ENCODE peak calls at places on chromosomes 11 and 22, in ten cellular contexts. One of them, this sample, is unnamed.

GRCh38 chr11:47716692-47717091 is 1.5 kb upstream of the AGBL2 start:
- DNase-seq in HepG2: no peak
- DNase-seq in A549: no peak
- DNase-seq in HCT116: no peak
- DNase-seq in astrocyte: no peak
- DNase-seq in neural progenitor cell: no peak
- DNase-seq in GM23338: no peak
- DNase-seq in hepatocyte: no peak
- DNase-seq in MM.1S: peak; percentile 25
- DNase-seq in PC-3: no peak
- DNase-seq in this sample: no peak

GRCh38 chr22:39173787-39174497 is 21.5 kb upstream of the CBX7 start:
- DNase-seq in HepG2: no peak
- DNase-seq in A549: no peak
- DNase-seq in HCT116: no peak
- DNase-seq in astrocyte: no peak
- DNase-seq in neural progenitor cell: no peak
- DNase-seq in GM23338: no peak
- DNase-seq in hepatocyte: no peak
- DNase-seq in MM.1S: no peak
- DNase-seq in PC-3: no peak
- DNase-seq in this sample: no peak

GRCh38 chr11:93116641-93117577 is 80.9 kb downstream of the SLC36A4 start:
- DNase-seq in HepG2: no peak
- DNase-seq in A549: no peak
- DNase-seq in HCT116: no peak
- DNase-seq in astrocyte: peak; percentile 18
- DNase-seq in neural progenitor cell: peak; percentile 52
- DNase-seq in GM23338: peak; percentile 75
- DNase-seq in hepatocyte: peak; percentile 41
- DNase-seq in MM.1S: no peak
- DNase-seq in PC-3: peak; percentile 44
- DNase-seq in this sample: peak; percentile 19

GRCh38 chr11:44300881-44301855 is 8.8 kb downstream of the ALX4 start:
- DNase-seq in HepG2: no peak
- DNase-seq in A549: peak; percentile 54
- DNase-seq in HCT116: no peak
- DNase-seq in astrocyte: no peak
- DNase-seq in neural progenitor cell: no peak
- DNase-seq in GM23338: no peak
- DNase-seq in hepatocyte: no peak
- DNase-seq in MM.1S: no peak
- DNase-seq in PC-3: no peak
- DNase-seq in this sample: no peak

GRCh38 chr22:35467788-35468187 is 67.8 kb downstream of the MCM5 start:
- DNase-seq in HepG2: no peak
- DNase-seq in A549: no peak
- DNase-seq in HCT116: no peak
- DNase-seq in astrocyte: peak; percentile 19
- DNase-seq in neural progenitor cell: peak; percentile 72
- DNase-seq in GM23338: peak; percentile 36
- DNase-seq in hepatocyte: no peak
- DNase-seq in MM.1S: no peak
- DNase-seq in PC-3: no peak
- DNase-seq in this sample: peak; percentile 32

GRCh38 chr11:63937713-63938480 is 905 bp upstream of the NAA40 start:
- DNase-seq in HepG2: no peak
- DNase-seq in A549: peak; percentile 87
- DNase-seq in HCT116: no peak
- DNase-seq in astrocyte: no peak
- DNase-seq in neural progenitor cell: peak; percentile 47
- DNase-seq in GM23338: peak; percentile 59
- DNase-seq in hepatocyte: no peak
- DNase-seq in MM.1S: peak; percentile 36
- DNase-seq in PC-3: peak; percentile 51
- DNase-seq in this sample: no peak

GRCh38 chr11:38547464-38547863 is 1949.4 kb upstream of the RAG2 start:
- DNase-seq in HepG2: no peak
- DNase-seq in A549: no peak
- DNase-seq in HCT116: no peak
- DNase-seq in astrocyte: peak; percentile 55
- DNase-seq in neural progenitor cell: no peak
- DNase-seq in GM23338: no peak
- DNase-seq in hepatocyte: no peak
- DNase-seq in MM.1S: no peak
- DNase-seq in PC-3: peak; percentile 52
- DNase-seq in this sample: peak; percentile 62

GRCh38 chr11:134554106-134554505 is 142.1 kb upstream of the B3GAT1 start:
- DNase-seq in HepG2: no peak
- DNase-seq in A549: no peak
- DNase-seq in HCT116: no peak
- DNase-seq in astrocyte: no peak
- DNase-seq in neural progenitor cell: no peak
- DNase-seq in GM23338: no peak
- DNase-seq in hepatocyte: no peak
- DNase-seq in MM.1S: no peak
- DNase-seq in PC-3: no peak
- DNase-seq in this sample: no peak

GRCh38 chr22:25780673-25781072 is 38.7 kb downstream of the MYO18B start:
- DNase-seq in HepG2: no peak
- DNase-seq in A549: no peak
- DNase-seq in HCT116: no peak
- DNase-seq in astrocyte: no peak
- DNase-seq in neural progenitor cell: no peak
- DNase-seq in GM23338: no peak
- DNase-seq in hepatocyte: peak; percentile 46
- DNase-seq in MM.1S: no peak
- DNase-seq in PC-3: no peak
- DNase-seq in this sample: no peak

GRCh38 chr11:113553235-113553634 is 78.0 kb upstream of the DRD2 start:
- DNase-seq in HepG2: no peak
- DNase-seq in A549: no peak
- DNase-seq in HCT116: peak; percentile 41
- DNase-seq in astrocyte: peak; percentile 99
- DNase-seq in neural progenitor cell: peak; percentile 59
- DNase-seq in GM23338: peak; percentile 69
- DNase-seq in hepatocyte: peak; percentile 59
- DNase-seq in MM.1S: no peak
- DNase-seq in PC-3: peak; percentile 93
- DNase-seq in this sample: peak; percentile 74

GRCh38 chr11:28384418-28384817 is 276.2 kb downstream of the METTL15 start:
- DNase-seq in HepG2: no peak
- DNase-seq in A549: no peak
- DNase-seq in HCT116: no peak
- DNase-seq in astrocyte: peak; percentile 99
- DNase-seq in neural progenitor cell: no peak
- DNase-seq in GM23338: no peak
- DNase-seq in hepatocyte: no peak
- DNase-seq in MM.1S: no peak
- DNase-seq in PC-3: peak; percentile 67
- DNase-seq in this sample: peak; percentile 98

GRCh38 chr11:93467054-93467453 is 76.1 kb downstream of the SMCO4 start:
- DNase-seq in HepG2: no peak
- DNase-seq in A549: no peak
- DNase-seq in HCT116: no peak
- DNase-seq in astrocyte: no peak
- DNase-seq in neural progenitor cell: no peak
- DNase-seq in GM23338: no peak
- DNase-seq in hepatocyte: no peak
- DNase-seq in MM.1S: no peak
- DNase-seq in PC-3: no peak
- DNase-seq in this sample: no peak

GRCh38 chr11:107508858-107509244 is 51.2 kb upstream of the CWF19L2 start:
- DNase-seq in HepG2: no peak
- DNase-seq in A549: no peak
- DNase-seq in HCT116: no peak
- DNase-seq in astrocyte: no peak
- DNase-seq in neural progenitor cell: no peak
- DNase-seq in GM23338: no peak
- DNase-seq in hepatocyte: no peak
- DNase-seq in MM.1S: no peak
- DNase-seq in PC-3: no peak
- DNase-seq in this sample: no peak

GRCh38 chr11:9972917-9973504 is 309.1 kb downstream of the SWAP70 start:
- DNase-seq in HepG2: peak; percentile 40
- DNase-seq in A549: peak; percentile 63
- DNase-seq in HCT116: peak; percentile 16
- DNase-seq in astrocyte: no peak
- DNase-seq in neural progenitor cell: peak; percentile 45
- DNase-seq in GM23338: peak; percentile 65
- DNase-seq in hepatocyte: peak; percentile 61
- DNase-seq in MM.1S: peak; percentile 48
- DNase-seq in PC-3: peak; percentile 72
- DNase-seq in this sample: peak; percentile 39

GRCh38 chr11:35145249-35145648 is 6.3 kb downstream of the CD44 start:
- DNase-seq in HepG2: no peak
- DNase-seq in A549: no peak
- DNase-seq in HCT116: no peak
- DNase-seq in astrocyte: peak; percentile 61
- DNase-seq in neural progenitor cell: no peak
- DNase-seq in GM23338: no peak
- DNase-seq in hepatocyte: no peak
- DNase-seq in MM.1S: peak; percentile 81
- DNase-seq in PC-3: peak; percentile 81
- DNase-seq in this sample: peak; percentile 73

GRCh38 chr22:49302530-49302929 is 525.1 kb downstream of the BRD1 start:
- DNase-seq in HepG2: no peak
- DNase-seq in A549: no peak
- DNase-seq in HCT116: no peak
- DNase-seq in astrocyte: no peak
- DNase-seq in neural progenitor cell: no peak
- DNase-seq in GM23338: no peak
- DNase-seq in hepatocyte: no peak
- DNase-seq in MM.1S: no peak
- DNase-seq in PC-3: no peak
- DNase-seq in this sample: no peak

GRCh38 chr22:44495629-44496028 is 2.4 kb downstream of the RTL6 start:
- DNase-seq in HepG2: no peak
- DNase-seq in A549: no peak
- DNase-seq in HCT116: no peak
- DNase-seq in astrocyte: no peak
- DNase-seq in neural progenitor cell: no peak
- DNase-seq in GM23338: no peak
- DNase-seq in hepatocyte: no peak
- DNase-seq in MM.1S: no peak
- DNase-seq in PC-3: no peak
- DNase-seq in this sample: no peak

GRCh38 chr11:107591098-107591445 is at the start of gene ELMOD1:
- DNase-seq in HepG2: peak; percentile 7
- DNase-seq in A549: peak; percentile 50
- DNase-seq in HCT116: no peak
- DNase-seq in astrocyte: peak; percentile 10
- DNase-seq in neural progenitor cell: peak; percentile 85
- DNase-seq in GM23338: peak; percentile 72
- DNase-seq in hepatocyte: peak; percentile 78
- DNase-seq in MM.1S: peak; percentile 71
- DNase-seq in PC-3: peak; percentile 45
- DNase-seq in this sample: peak; percentile 22

GRCh38 chr22:21726650-21727049 is 8.9 kb downstream of the YPEL1 start:
- DNase-seq in HepG2: peak; percentile 57
- DNase-seq in A549: peak; percentile 20
- DNase-seq in HCT116: peak; percentile 28
- DNase-seq in astrocyte: no peak
- DNase-seq in neural progenitor cell: peak; percentile 81
- DNase-seq in GM23338: peak; percentile 87
- DNase-seq in hepatocyte: peak; percentile 51
- DNase-seq in MM.1S: peak; percentile 36
- DNase-seq in PC-3: peak; percentile 59
- DNase-seq in this sample: no peak

GRCh38 chr22:37045958-37046357 is 5.6 kb upstream of the KCTD17 start:
- DNase-seq in HepG2: no peak
- DNase-seq in A549: peak; percentile 32
- DNase-seq in HCT116: no peak
- DNase-seq in astrocyte: peak; percentile 24
- DNase-seq in neural progenitor cell: peak; percentile 50
- DNase-seq in GM23338: peak; percentile 74
- DNase-seq in hepatocyte: peak; percentile 47
- DNase-seq in MM.1S: peak; percentile 11
- DNase-seq in PC-3: peak; percentile 18
- DNase-seq in this sample: peak; percentile 28

GRCh38 chr11:5364214-5364613 is 12.9 kb downstream of the OR51B6 start:
- DNase-seq in HepG2: no peak
- DNase-seq in A549: no peak
- DNase-seq in HCT116: no peak
- DNase-seq in astrocyte: peak; percentile 85
- DNase-seq in neural progenitor cell: no peak
- DNase-seq in GM23338: no peak
- DNase-seq in hepatocyte: no peak
- DNase-seq in MM.1S: no peak
- DNase-seq in PC-3: no peak
- DNase-seq in this sample: peak; percentile 90

GRCh38 chr11:12091957-12092558 is 18.3 kb upstream of the MICAL2 start:
- DNase-seq in HepG2: peak; percentile 44
- DNase-seq in A549: no peak
- DNase-seq in HCT116: no peak
- DNase-seq in astrocyte: no peak
- DNase-seq in neural progenitor cell: peak; percentile 30
- DNase-seq in GM23338: no peak
- DNase-seq in hepatocyte: peak; percentile 57
- DNase-seq in MM.1S: no peak
- DNase-seq in PC-3: peak; percentile 26
- DNase-seq in this sample: no peak
- TF ChIP-seq CTCF in HepG2: no peak
- TF ChIP-seq CTCF in A549: no peak
- TF ChIP-seq CTCF in HCT116: no peak
- TF ChIP-seq CTCF in astrocyte: no peak
- TF ChIP-seq CTCF in neural progenitor cell: no peak
- TF ChIP-seq CTCF in GM23338: no peak
- TF ChIP-seq CTCF in hepatocyte: no peak
- TF ChIP-seq CTCF in MM.1S: no peak
- TF ChIP-seq CTCF in PC-3: no peak
- TF ChIP-seq CTCF in this sample: peak; percentile 6

GRCh38 chr11:130160460-130161090 is 993 bp downstream of the ST14 start:
- DNase-seq in HepG2: no peak
- DNase-seq in A549: no peak
- DNase-seq in HCT116: no peak
- DNase-seq in astrocyte: no peak
- DNase-seq in neural progenitor cell: peak; percentile 19
- DNase-seq in GM23338: peak; percentile 48
- DNase-seq in hepatocyte: no peak
- DNase-seq in MM.1S: peak; percentile 24
- DNase-seq in PC-3: no peak
- DNase-seq in this sample: no peak
- H3K27ac ChIP-seq in HepG2: no peak overlapping the region
- H3K27ac ChIP-seq in A549: no peak overlapping the region
- H3K27ac ChIP-seq in HCT116: peak overlapping the region; percentile 76
- H3K27ac ChIP-seq in astrocyte: no peak overlapping the region
- H3K27ac ChIP-seq in neural progenitor cell: no peak overlapping the region
- H3K27ac ChIP-seq in GM23338: no peak overlapping the region
- H3K27ac ChIP-seq in hepatocyte: peak overlapping the region; percentile 95
- H3K27ac ChIP-seq in MM.1S: peak overlapping the region; percentile 41
- H3K27ac ChIP-seq in PC-3: peak overlapping the region; percentile 60
- H3K27ac ChIP-seq in this sample: no peak overlapping the region

GRCh38 chr11:115919341-115920086 is 415.3 kb upstream of the CADM1 start:
- DNase-seq in HepG2: no peak
- DNase-seq in A549: peak; percentile 6
- DNase-seq in HCT116: no peak
- DNase-seq in astrocyte: peak; percentile 81
- DNase-seq in neural progenitor cell: no peak
- DNase-seq in GM23338: no peak
- DNase-seq in hepatocyte: peak; percentile 56
- DNase-seq in MM.1S: no peak
- DNase-seq in PC-3: no peak
- DNase-seq in this sample: peak; percentile 83
- H3K4me2 ChIP-seq in HepG2: no peak overlapping the region
- H3K4me2 ChIP-seq in A549: peak overlapping the region; percentile 17
- H3K4me2 ChIP-seq in HCT116: no peak overlapping the region
- H3K4me2 ChIP-seq in astrocyte: peak overlapping the region; percentile 46
- H3K4me2 ChIP-seq in neural progenitor cell: no peak overlapping the region
- H3K4me2 ChIP-seq in GM23338: no peak overlapping the region
- H3K4me2 ChIP-seq in hepatocyte: no peak overlapping the region
- H3K4me2 ChIP-seq in MM.1S: no peak overlapping the region
- H3K4me2 ChIP-seq in PC-3: no peak overlapping the region
- H3K4me2 ChIP-seq in this sample: no peak overlapping the region

GRCh38 chr11:57779275-57779674 is 17.7 kb downstream of the CTNND1 start:
- DNase-seq in HepG2: peak; percentile 86
- DNase-seq in A549: peak; percentile 41
- DNase-seq in HCT116: no peak
- DNase-seq in astrocyte: peak; percentile 69
- DNase-seq in neural progenitor cell: peak; percentile 60
- DNase-seq in GM23338: peak; percentile 84
- DNase-seq in hepatocyte: peak; percentile 52
- DNase-seq in MM.1S: no peak
- DNase-seq in PC-3: peak; percentile 82
- DNase-seq in this sample: peak; percentile 78
- TF ChIP-seq CTCF in HepG2: peak; percentile 18
- TF ChIP-seq CTCF in A549: no peak
- TF ChIP-seq CTCF in HCT116: no peak
- TF ChIP-seq CTCF in astrocyte: no peak
- TF ChIP-seq CTCF in neural progenitor cell: no peak
- TF ChIP-seq CTCF in GM23338: no peak
- TF ChIP-seq CTCF in hepatocyte: no peak
- TF ChIP-seq CTCF in MM.1S: no peak
- TF ChIP-seq CTCF in PC-3: peak; percentile 17
- TF ChIP-seq CTCF in this sample: no peak

This sample was measured in fibroblast of lung.